ENCODE peak calls at places on chromosome 5, in five cellular contexts. J is A549, P is endothelial cell of umbilical vein, Q is GM12878, W is K562. A is an unnamed sample.

GRCh38 chr5:145787996-145788395 is 47.1 kb downstream of the PRELID2 start:
- DNase-seq in J (no peak), P (no peak), Q (no peak), W (no peak), A (no peak)

GRCh38 chr5:179755022-179755421 is 22.4 kb downstream of the MAML1 start:
- DNase-seq in J (no peak), P (peak; percentile 28), Q (no peak), W (no peak), A (no peak)

GRCh38 chr5:154697335-154697734 is 57.8 kb upstream of the LARP1 start:
- DNase-seq in J (no peak), P (no peak), Q (no peak), W (no peak), A (no peak)

GRCh38 chr5:74582853-74583252 is 57.7 kb downstream of the ENC1 start:
- DNase-seq in J (no peak), P (no peak), Q (no peak), W (no peak), A (no peak)

GRCh38 chr5:142015781-142016533 is 3.1 kb upstream of the GNPDA1 start:
- DNase-seq in J (no peak), P (peak; percentile 92), Q (no peak), W (no peak), A (peak; percentile 81)

GRCh38 chr5:74885170-74885569 is 19.0 kb upstream of the FAM169A start:
- DNase-seq in J (no peak), P (no peak), Q (no peak), W (no peak), A (no peak)

GRCh38 chr5:78886650-78887230 is 98.4 kb downstream of the ARSB start:
- DNase-seq in J (peak; percentile 8), P (peak; percentile 41), Q (no peak), W (no peak), A (peak; percentile 35)

GRCh38 chr5:140882591-140882899 is 621 bp downstream of the PCDHA13 start:
- DNase-seq in J (peak; percentile 38), P (no peak), Q (no peak), W (no peak), A (peak; percentile 28)

GRCh38 chr5:26482076-26482816 is 556.1 kb downstream of the CDH9 start:
- DNase-seq in J (no peak), P (no peak), Q (no peak), W (no peak), A (no peak)

GRCh38 chr5:56003179-56003578 is 8.4 kb upstream of the IL6ST start:
- DNase-seq in J (peak; percentile 84), P (no peak), Q (no peak), W (peak; percentile 10), A (no peak)

GRCh38 chr5:69042915-69043795 is 50.7 kb upstream of the SLC30A5 start:
- DNase-seq in J (peak; percentile 89), P (peak; percentile 94), Q (peak; percentile 92), W (peak; percentile 71), A (peak; percentile 93)

GRCh38 chr5:74342948-74343682 is 297.4 kb downstream of the ENC1 start:
- DNase-seq in J (peak; percentile 55), P (no peak), Q (no peak), W (peak; percentile 15), A (no peak)

GRCh38 chr5:141100243-141100805 is at the start of gene PCDHB3:
- DNase-seq in J (no peak), P (peak; percentile 21), Q (no peak), W (peak; percentile 43), A (peak; percentile 82)

GRCh38 chr5:78716221-78716620 is 67.6 kb upstream of the LHFPL2 start:
- DNase-seq in J (no peak), P (no peak), Q (no peak), W (no peak), A (no peak)

GRCh38 chr5:31707294-31707693 is 68.4 kb downstream of the PDZD2 start:
- DNase-seq in J (no peak), P (no peak), Q (no peak), W (no peak), A (no peak)

GRCh38 chr5:103582364-103582763 is 19.8 kb upstream of the NUDT12 start:
- DNase-seq in J (no peak), P (peak; percentile 65), Q (peak; percentile 5), W (peak; percentile 15), A (peak; percentile 51)

GRCh38 chr5:4797445-4797844 is 342.7 kb upstream of the ADAMTS16 start:
- DNase-seq in J (no peak), P (no peak), Q (no peak), W (no peak), A (no peak)

GRCh38 chr5:143245929-143246561 is 157.4 kb downstream of the NR3C1 start:
- DNase-seq in J (peak; percentile 96), P (peak; percentile 41), Q (no peak), W (peak; percentile 86), A (no peak)

GRCh38 chr5:151718168-151718567 is 31.5 kb upstream of the SPARC start:
- DNase-seq in J (no peak), P (no peak), Q (no peak), W (no peak), A (no peak)

GRCh38 chr5:124927735-124928134 is 181.3 kb upstream of the ZNF608 start:
- DNase-seq in J (no peak), P (peak; percentile 51), Q (no peak), W (no peak), A (no peak)

GRCh38 chr5:79436821-79437220 is 77.1 kb downstream of the HOMER1 start:
- DNase-seq in J (no peak), P (no peak), Q (no peak), W (no peak), A (no peak)

GRCh38 chr5:55484531-55484930 is 50.2 kb downstream of the PLPP1 start:
- DNase-seq in J (no peak), P (no peak), Q (no peak), W (no peak), A (no peak)

GRCh38 chr5:29879401-29879800 is 1314.1 kb upstream of the CDH6 start:
- DNase-seq in J (no peak), P (no peak), Q (no peak), W (no peak), A (peak; percentile 27)

GRCh38 chr5:125267636-125268248 is 521.3 kb upstream of the ZNF608 start:
- DNase-seq in J (no peak), P (no peak), Q (no peak), W (no peak), A (no peak)

GRCh38 chr5:140753561-140753960 is 32.4 kb upstream of the PCDHA1 start:
- DNase-seq in J (no peak), P (no peak), Q (no peak), W (no peak), A (no peak)

GRCh38 chr5:6593148-6594016 is 39.5 kb downstream of the NSUN2 start:
- DNase-seq in J (no peak), P (no peak), Q (no peak), W (no peak), A (no peak)

GRCh38 chr5:180467989-180468731 is 26.0 kb upstream of the CNOT6 start:
- DNase-seq in J (no peak), P (no peak), Q (no peak), W (no peak), A (no peak)

GRCh38 chr5:92641031-92641962 is 939.7 kb downstream of the NR2F1-AS1 start:
- DNase-seq in J (peak; percentile 6), P (peak; percentile 90), Q (no peak), W (no peak), A (no peak)

GRCh38 chr5:70491-70890 is 21.5 kb upstream of the PLEKHG4B start:
- DNase-seq in J (no peak), P (no peak), Q (no peak), W (no peak), A (no peak)

DNA sequence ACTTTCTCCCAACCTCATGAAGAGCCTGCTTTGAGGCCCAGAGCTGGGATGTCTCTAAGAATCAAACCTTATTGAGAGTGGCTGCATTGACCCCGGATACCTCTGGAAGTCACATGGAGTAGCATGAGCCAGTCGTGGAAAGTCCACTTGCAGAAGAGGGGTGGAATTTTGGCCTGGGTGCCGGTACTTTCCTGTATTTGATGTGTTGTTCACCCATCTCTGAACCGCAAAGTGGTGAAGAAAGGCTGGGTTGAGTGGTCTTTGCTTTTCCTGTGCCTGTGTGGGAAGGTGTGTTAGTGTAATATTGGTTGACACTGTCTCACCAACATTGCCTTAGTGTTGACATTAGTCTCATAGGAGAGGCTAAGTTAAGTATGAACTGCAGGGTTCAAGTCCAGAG is 3.7 kb downstream of the OTULIN start:
- DNase-seq in J (no peak), P (no peak), Q (peak; percentile 53), W (no peak), A (no peak)
- H3K4me3 ChIP-seq in J (no peak overlapping the region), P (no peak overlapping the region), Q (peak overlapping the region; percentile 84), W (no peak overlapping the region), A (no peak overlapping the region)

GRCh38 chr5:61159070-61159469 is 3.2 kb downstream of the SMIM15 start:
- DNase-seq in J (no peak), P (no peak), Q (no peak), W (no peak), A (no peak)
- TF ChIP-seq CTCF in J (no peak), P (no peak), Q (no peak), W (no peak), A (no peak)

GRCh38 chr5:10503321-10503720 is 60.5 kb upstream of the ANKRD33B start:
- DNase-seq in J (no peak), P (no peak), Q (no peak), W (no peak), A (no peak)
- TF ChIP-seq MYC in J (no peak), P (no peak), Q (no peak), W (no peak), A (no peak)

GRCh38 chr5:138382347-138382746 is 29.9 kb downstream of the KDM3B start:
- DNase-seq in J (no peak), P (no peak), Q (no peak), W (no peak), A (no peak)

GRCh38 chr5:138391859-138392386 is 39.4 kb downstream of the KDM3B start:
- DNase-seq in J (no peak), P (no peak), Q (no peak), W (no peak), A (no peak)

GRCh38 chr5:138385660-138386059 is 33.2 kb downstream of the KDM3B start:
- DNase-seq in J (no peak), P (peak; percentile 62), Q (no peak), W (no peak), A (no peak)

GRCh38 chr5:138389332-138389731 is 36.8 kb downstream of the KDM3B start:
- DNase-seq in J (no peak), P (no peak), Q (no peak), W (no peak), A (no peak)

DNA sequence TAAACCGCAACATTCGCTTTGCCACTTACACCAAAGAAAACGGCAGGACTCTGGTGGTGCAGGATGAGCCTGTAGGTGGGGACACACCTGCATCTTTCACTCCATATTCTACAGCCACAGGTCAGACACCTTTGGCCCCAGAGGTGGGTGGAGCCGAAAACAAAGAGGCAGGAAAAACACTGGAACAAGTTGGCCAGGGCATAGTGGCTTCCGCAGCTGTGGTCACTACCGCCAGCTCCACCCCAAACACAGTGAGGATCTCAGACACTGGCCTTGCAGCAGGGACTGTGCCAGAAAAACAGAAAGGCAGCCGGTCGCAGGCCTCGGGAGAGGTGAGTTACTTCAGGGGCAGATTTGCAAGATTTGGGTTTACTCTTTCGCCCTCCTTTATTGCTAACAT is 33.8 kb downstream of the KDM3B start:
- DNase-seq in J (no peak), P (peak; percentile 35), Q (no peak), W (no peak), A (no peak)
- H3K4me3 ChIP-seq in J (no peak overlapping the region), P (no peak overlapping the region), Q (no peak overlapping the region), W (no peak overlapping the region), A (no peak overlapping the region)

GRCh38 chr5:14364576-14365472 is 216.8 kb upstream of the OTULINL start:
- DNase-seq in J (peak; percentile 13), P (peak; percentile 9), Q (no peak), W (peak; percentile 55), A (no peak)
- TF ChIP-seq CTCF in J (peak; percentile 62), P (peak; percentile 29), Q (peak; percentile 40), W (peak; percentile 71), A (peak; percentile 23)

A was measured in NB4.